ENCODE peak calls at places on chromosomes 4 and X, in four cellular contexts. One of them, this sample, is unnamed.

GRCh38 chr4:130054895-130055294 is 958.9 kb downstream of the C4orf33 start:
- DNase-seq in upper lobe of left lung: no peak
- DNase-seq in RWPE2: no peak
- DNase-seq in body of pancreas: no peak
- DNase-seq in this sample: no peak

GRCh38 chrX:3713225-3713936 is at the start of gene PRKX:
- DNase-seq in upper lobe of left lung: peak; percentile 47
- DNase-seq in RWPE2: no peak
- DNase-seq in body of pancreas: peak; percentile 37
- DNase-seq in this sample: peak; percentile 11

GRCh38 chr4:37977471-37978452 is 17.6 kb downstream of the PTTG2 start:
- DNase-seq in upper lobe of left lung: peak; percentile 85
- DNase-seq in RWPE2: peak; percentile 61
- DNase-seq in body of pancreas: peak; percentile 64
- DNase-seq in this sample: peak; percentile 4

GRCh38 chrX:134599173-134599914 is 58.9 kb downstream of the PLAC1 start:
- DNase-seq in upper lobe of left lung: no peak
- DNase-seq in RWPE2: no peak
- DNase-seq in body of pancreas: no peak
- DNase-seq in this sample: no peak

GRCh38 chr4:66575024-66575696 is 904.9 kb upstream of the EPHA5 start:
- DNase-seq in upper lobe of left lung: no peak
- DNase-seq in RWPE2: peak; percentile 92
- DNase-seq in body of pancreas: peak; percentile 54
- DNase-seq in this sample: no peak

GRCh38 chr4:140567722-140568121 is 1.0 kb downstream of the UCP1 start:
- DNase-seq in upper lobe of left lung: peak; percentile 22
- DNase-seq in RWPE2: no peak
- DNase-seq in body of pancreas: peak; percentile 6
- DNase-seq in this sample: no peak

GRCh38 chr4:120348521-120348920 is 281.9 kb upstream of the MAD2L1 start:
- DNase-seq in upper lobe of left lung: no peak
- DNase-seq in RWPE2: no peak
- DNase-seq in body of pancreas: no peak
- DNase-seq in this sample: no peak

GRCh38 chr4:4509521-4509920 is 32.3 kb downstream of the STX18 start:
- DNase-seq in upper lobe of left lung: no peak
- DNase-seq in RWPE2: no peak
- DNase-seq in body of pancreas: no peak
- DNase-seq in this sample: no peak

GRCh38 chrX:17689971-17690409 is 47.3 kb upstream of the SCML1 start:
- DNase-seq in upper lobe of left lung: peak; percentile 33
- DNase-seq in RWPE2: no peak
- DNase-seq in body of pancreas: peak; percentile 71
- DNase-seq in this sample: no peak

GRCh38 chrX:55907968-55908607 is 190.5 kb downstream of the RRAGB start:
- DNase-seq in upper lobe of left lung: peak; percentile 67
- DNase-seq in RWPE2: no peak
- DNase-seq in body of pancreas: peak; percentile 59
- DNase-seq in this sample: no peak

GRCh38 chrX:53186363-53186762 is 38.6 kb downstream of the KDM5C start:
- DNase-seq in upper lobe of left lung: no peak
- DNase-seq in RWPE2: no peak
- DNase-seq in body of pancreas: no peak
- DNase-seq in this sample: no peak

GRCh38 chr4:91325495-91325894 is 978.3 kb upstream of the GRID2 start:
- DNase-seq in upper lobe of left lung: no peak
- DNase-seq in RWPE2: no peak
- DNase-seq in body of pancreas: peak; percentile 61
- DNase-seq in this sample: no peak

GRCh38 chr4:7950301-7951092 is 10.8 kb upstream of the AFAP1 start:
- DNase-seq in upper lobe of left lung: no peak
- DNase-seq in RWPE2: no peak
- DNase-seq in body of pancreas: no peak
- DNase-seq in this sample: no peak

GRCh38 chr4:134567461-134567860 is 365.9 kb upstream of the PABPC4L start:
- DNase-seq in upper lobe of left lung: no peak
- DNase-seq in RWPE2: no peak
- DNase-seq in body of pancreas: no peak
- DNase-seq in this sample: no peak

GRCh38 chr4:183200453-183200852 is 101.4 kb downstream of the WWC2 start:
- DNase-seq in upper lobe of left lung: peak; percentile 86
- DNase-seq in RWPE2: no peak
- DNase-seq in body of pancreas: peak; percentile 93
- DNase-seq in this sample: no peak

GRCh38 chrX:80098038-80098437 is 83.5 kb downstream of the TBX22 start:
- DNase-seq in upper lobe of left lung: no peak
- DNase-seq in RWPE2: no peak
- DNase-seq in body of pancreas: no peak
- DNase-seq in this sample: no peak

GRCh38 chrX:17769701-17770269 is 32.5 kb downstream of the SCML1 start:
- DNase-seq in upper lobe of left lung: no peak
- DNase-seq in RWPE2: no peak
- DNase-seq in body of pancreas: no peak
- DNase-seq in this sample: no peak

GRCh38 chr4:61246003-61246402 is 45.9 kb downstream of the ADGRL3 start:
- DNase-seq in upper lobe of left lung: no peak
- DNase-seq in RWPE2: no peak
- DNase-seq in body of pancreas: no peak
- DNase-seq in this sample: no peak

GRCh38 chr4:123163501-123163900 is 233.1 kb upstream of the SPRY1 start:
- DNase-seq in upper lobe of left lung: no peak
- DNase-seq in RWPE2: no peak
- DNase-seq in body of pancreas: no peak
- DNase-seq in this sample: no peak

GRCh38 chr4:186554485-186554884 is 882 bp downstream of the MTNR1A start:
- DNase-seq in upper lobe of left lung: no peak
- DNase-seq in RWPE2: no peak
- DNase-seq in body of pancreas: peak; percentile 46
- DNase-seq in this sample: no peak

GRCh38 chr4:169202143-169202699 is 68.5 kb downstream of the SH3RF1 start:
- DNase-seq in upper lobe of left lung: no peak
- DNase-seq in RWPE2: no peak
- DNase-seq in body of pancreas: no peak
- DNase-seq in this sample: no peak

GRCh38 chrX:11768039-11768438 is 10.0 kb downstream of the MSL3 start:
- DNase-seq in upper lobe of left lung: no peak
- DNase-seq in RWPE2: no peak
- DNase-seq in body of pancreas: no peak
- DNase-seq in this sample: no peak

GRCh38 chr4:129342820-129343219 is 246.9 kb downstream of the C4orf33 start:
- DNase-seq in upper lobe of left lung: no peak
- DNase-seq in RWPE2: no peak
- DNase-seq in body of pancreas: no peak
- DNase-seq in this sample: no peak

GRCh38 chr4:173051697-173052096 is 116.9 kb upstream of the GALNT7 start:
- DNase-seq in upper lobe of left lung: no peak
- DNase-seq in RWPE2: no peak
- DNase-seq in body of pancreas: no peak
- DNase-seq in this sample: no peak

GRCh38 chr4:41057456-41057855 is 156.9 kb downstream of the APBB2 start:
- DNase-seq in upper lobe of left lung: no peak
- DNase-seq in RWPE2: no peak
- DNase-seq in body of pancreas: no peak
- DNase-seq in this sample: no peak

GRCh38 chr4:187602339-187603092 is 393.1 kb upstream of the ZFP42 start:
- DNase-seq in upper lobe of left lung: no peak
- DNase-seq in RWPE2: no peak
- DNase-seq in body of pancreas: no peak
- DNase-seq in this sample: no peak

GRCh38 chrX:72123471-72124185 is 8.1 kb downstream of the RTL5 start:
- DNase-seq in upper lobe of left lung: peak; percentile 72
- DNase-seq in RWPE2: no peak
- DNase-seq in body of pancreas: peak; percentile 28
- DNase-seq in this sample: no peak

GRCh38 chr4:57037982-57038604 is 59.4 kb downstream of the POLR2B start:
- DNase-seq in upper lobe of left lung: peak; percentile 57
- DNase-seq in RWPE2: no peak
- DNase-seq in body of pancreas: peak; percentile 68
- DNase-seq in this sample: no peak

GRCh38 chr4:158172196-158172557 is 648 bp downstream of the GASK1B start:
- DNase-seq in upper lobe of left lung: no peak
- DNase-seq in RWPE2: no peak
- DNase-seq in body of pancreas: no peak
- DNase-seq in this sample: no peak

GRCh38 chr4:81606166-81606565 is 134.5 kb upstream of the RASGEF1B start:
- DNase-seq in upper lobe of left lung: no peak
- DNase-seq in RWPE2: no peak
- DNase-seq in body of pancreas: no peak
- DNase-seq in this sample: no peak

DNA sequence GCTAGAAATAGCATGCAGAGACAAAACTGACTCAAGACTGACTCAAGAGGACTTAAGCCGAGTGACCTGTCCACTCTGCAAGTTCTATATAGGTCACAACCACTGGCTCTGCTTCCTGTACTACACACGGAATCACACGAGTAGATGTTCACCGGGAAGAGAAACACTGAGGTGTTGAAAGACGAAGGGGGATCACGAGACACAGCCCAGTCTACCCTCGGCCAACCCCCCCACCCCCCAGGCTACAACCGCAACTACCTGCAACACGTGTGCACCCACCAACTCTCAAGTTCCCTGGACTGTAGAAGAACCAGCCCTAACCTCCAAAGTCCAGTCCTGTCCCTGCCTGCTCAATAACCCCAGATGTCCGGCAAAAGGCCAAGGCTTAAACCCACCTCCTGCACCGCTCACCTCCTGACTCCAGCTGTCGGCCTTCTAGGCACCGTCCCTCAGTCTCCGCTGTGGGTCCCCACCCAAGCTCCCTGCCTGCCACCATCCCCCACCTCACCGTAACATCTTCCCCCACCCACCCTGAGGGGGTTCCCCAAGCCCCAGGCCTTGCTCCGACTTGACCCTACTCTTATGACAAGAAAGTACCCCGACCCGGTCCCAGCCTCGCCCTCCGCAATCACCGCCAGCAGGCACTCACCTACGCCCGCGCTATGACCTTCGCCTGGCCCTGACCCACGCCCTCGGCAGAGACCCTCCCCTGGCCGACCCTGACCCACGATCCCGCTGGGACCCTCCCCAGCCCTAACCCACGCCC is 739 bp downstream of the GAK start:
- DNase-seq in upper lobe of left lung: no peak
- DNase-seq in RWPE2: no peak
- DNase-seq in body of pancreas: peak; percentile 17
- DNase-seq in this sample: no peak
- H3K4me3 ChIP-seq in upper lobe of left lung: peak overlapping the region; percentile 100
- H3K4me3 ChIP-seq in RWPE2: peak overlapping the region; percentile 98
- H3K4me3 ChIP-seq in body of pancreas: peak overlapping the region; percentile 55
- H3K4me3 ChIP-seq in this sample: peak overlapping the region; percentile 76

GRCh38 chr4:165115301-165115700 is 2.6 kb upstream of the TMEM192 start:
- DNase-seq in upper lobe of left lung: no peak
- DNase-seq in RWPE2: no peak
- DNase-seq in body of pancreas: no peak
- DNase-seq in this sample: no peak

GRCh38 chr4:165112258-165113156 is at the start of gene TMEM192:
- DNase-seq in upper lobe of left lung: peak; percentile 97
- DNase-seq in RWPE2: peak; percentile 91
- DNase-seq in body of pancreas: peak; percentile 95
- DNase-seq in this sample: peak; percentile 69

DNA sequence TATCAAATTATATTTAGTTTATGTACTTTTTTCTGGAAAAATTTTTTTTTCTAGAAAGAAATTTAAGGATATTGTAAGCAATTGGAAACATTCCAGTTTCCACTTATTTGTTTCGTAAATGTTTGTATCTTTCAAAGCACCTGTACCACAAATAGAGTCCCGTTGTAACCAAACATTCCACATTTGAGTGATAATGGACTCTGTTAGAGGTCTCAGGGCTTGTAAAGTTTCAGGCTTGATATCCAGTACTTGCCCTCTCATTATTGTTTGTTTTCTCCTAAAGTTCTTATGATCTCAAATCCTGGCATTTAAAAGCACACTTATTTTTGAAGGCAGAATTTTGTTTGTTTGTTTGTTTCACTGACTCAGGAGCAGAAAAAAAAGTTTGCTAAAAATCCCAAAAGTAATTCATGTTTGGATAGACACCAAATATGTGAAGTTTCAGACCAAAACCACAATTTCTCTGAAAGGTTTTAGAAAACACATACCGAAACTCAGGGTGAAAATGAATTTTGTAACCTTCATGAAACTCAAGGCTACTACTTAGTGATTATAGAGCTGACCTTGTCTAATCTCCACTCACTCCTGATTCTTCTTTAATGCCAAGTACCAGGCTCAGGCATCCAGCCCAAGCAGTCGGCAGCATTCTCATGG is 5.7 kb upstream of the TMEM192 start:
- DNase-seq in upper lobe of left lung: no peak
- DNase-seq in RWPE2: no peak
- DNase-seq in body of pancreas: no peak
- DNase-seq in this sample: no peak
- H3K4me3 ChIP-seq in upper lobe of left lung: no peak overlapping the region
- H3K4me3 ChIP-seq in RWPE2: no peak overlapping the region
- H3K4me3 ChIP-seq in body of pancreas: no peak overlapping the region
- H3K4me3 ChIP-seq in this sample: no peak overlapping the region

DNA sequence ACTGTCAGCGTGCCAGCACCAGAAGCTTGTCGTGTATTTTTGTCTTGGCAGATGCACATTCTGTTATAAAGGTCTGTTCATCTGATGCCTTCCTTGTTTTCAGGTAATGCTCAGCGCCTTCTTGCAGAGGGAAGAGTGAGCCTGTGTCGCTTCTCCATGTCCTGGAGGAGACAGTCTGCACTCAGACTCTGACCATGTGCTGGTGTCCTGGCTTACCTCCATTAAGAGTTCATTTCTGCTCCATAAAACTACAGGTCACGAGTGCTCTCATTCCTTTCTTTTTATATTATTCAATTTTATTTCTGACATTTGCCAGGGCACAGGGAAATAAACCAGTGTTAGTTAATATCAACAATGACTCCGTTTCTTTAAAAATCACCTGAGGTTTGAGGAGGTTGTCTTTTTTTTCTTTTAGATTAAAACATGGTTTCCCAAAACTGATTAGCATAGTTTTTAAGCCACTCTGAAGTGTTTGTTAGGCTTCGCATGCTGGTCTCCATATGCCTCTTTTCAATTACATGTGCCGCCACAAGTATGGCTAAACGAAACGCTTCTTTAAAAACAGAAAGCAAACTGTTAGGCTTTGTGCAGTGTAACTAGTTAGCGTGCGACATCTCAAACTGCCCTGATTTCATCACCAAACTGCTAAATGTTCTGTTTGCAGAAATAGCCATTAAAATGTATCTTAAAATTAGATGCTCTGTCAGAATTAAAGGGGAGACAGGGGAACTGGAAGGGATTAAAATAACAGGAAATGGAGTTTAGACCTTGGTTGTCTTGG is 215.3 kb upstream of the GK2 start:
- DNase-seq in upper lobe of left lung: no peak
- DNase-seq in RWPE2: no peak
- DNase-seq in body of pancreas: no peak
- DNase-seq in this sample: no peak
- H3K4me3 ChIP-seq in upper lobe of left lung: no peak overlapping the region
- H3K4me3 ChIP-seq in RWPE2: no peak overlapping the region
- H3K4me3 ChIP-seq in body of pancreas: no peak overlapping the region
- H3K4me3 ChIP-seq in this sample: peak overlapping the region; percentile 32

DNA sequence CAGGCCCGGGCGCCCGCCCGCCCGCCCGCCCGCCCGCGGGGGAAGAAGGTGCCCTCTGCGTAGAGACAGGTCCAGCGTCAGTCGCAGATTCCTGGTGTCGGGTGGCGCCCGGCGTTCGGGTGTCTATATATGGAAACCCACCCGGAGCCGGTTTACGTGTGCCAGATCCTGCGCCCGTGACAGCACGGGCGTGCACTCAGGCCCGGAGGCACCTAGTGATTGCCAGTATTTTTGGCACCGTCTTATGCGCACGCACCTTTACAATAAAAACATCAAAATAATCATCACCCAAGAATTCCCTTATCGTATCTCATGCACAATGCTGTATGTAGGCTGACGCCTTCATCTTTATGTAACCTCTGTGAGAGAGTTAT is 517 bp downstream of the SLC25A4 start:
- DNase-seq in upper lobe of left lung: peak; percentile 68
- DNase-seq in RWPE2: no peak
- DNase-seq in body of pancreas: peak; percentile 50
- DNase-seq in this sample: no peak
- H3K4me3 ChIP-seq in upper lobe of left lung: peak overlapping the region; percentile 74
- H3K4me3 ChIP-seq in RWPE2: peak overlapping the region; percentile 76
- H3K4me3 ChIP-seq in body of pancreas: peak overlapping the region; percentile 61
- H3K4me3 ChIP-seq in this sample: peak overlapping the region; percentile 71

This sample was measured in esophagus squamous epithelium.